ENCODE peak calls at places on chromosomes 12 and 14, in six cellular contexts. M is pancreas; A is CD4-positive, alpha-beta memory T cell; Q is neural progenitor cell; H is ovary; T is lower lobe of right lung. N is an unnamed sample.

GRCh38 chr14:65255583-65256443 is 153.5 kb upstream of the MAX start:
- DNase-seq in M (peak; percentile 40), A (no peak), Q (peak; percentile 63), H (no peak), T (peak; percentile 67), N (no peak)

GRCh38 chr12:94172031-94172430 is 23.7 kb downstream of the PLXNC1 start:
- DNase-seq in M (no peak), A (no peak), Q (peak; percentile 70), H (no peak), T (no peak), N (no peak)

GRCh38 chr14:89908712-89909450 is 45.6 kb downstream of the EFCAB11 start:
- DNase-seq in M (no peak), A (no peak), Q (no peak), H (no peak), T (no peak), N (no peak)

GRCh38 chr12:94818970-94819369 is 168.6 kb upstream of the TMCC3 start:
- DNase-seq in M (no peak), A (no peak), Q (no peak), H (no peak), T (no peak), N (no peak)

GRCh38 chr14:63345826-63346225 is 27.1 kb upstream of the GPHB5 start:
- DNase-seq in M (no peak), A (no peak), Q (no peak), H (no peak), T (no peak), N (no peak)

GRCh38 chr12:9943244-9943643 is 11.1 kb upstream of the CLEC2A start:
- DNase-seq in M (no peak), A (no peak), Q (no peak), H (no peak), T (peak; percentile 42), N (peak; percentile 56)

GRCh38 chr12:16593546-16593945 is 12.4 kb downstream of the LMO3 start:
- DNase-seq in M (no peak), A (no peak), Q (no peak), H (no peak), T (no peak), N (no peak)

GRCh38 chr14:47259796-47260195 is 415.6 kb downstream of the MDGA2 start:
- DNase-seq in M (no peak), A (no peak), Q (no peak), H (no peak), T (no peak), N (no peak)

GRCh38 chr14:53295985-53296582 is 143.0 kb upstream of the DDHD1 start:
- DNase-seq in M (no peak), A (peak; percentile 37), Q (peak; percentile 57), H (no peak), T (no peak), N (peak; percentile 19)

GRCh38 chr12:79187032-79187431 is 322.5 kb downstream of the SYT1 start:
- DNase-seq in M (no peak), A (no peak), Q (no peak), H (no peak), T (no peak), N (no peak)

GRCh38 chr12:111227476-111228420 is 141.1 kb downstream of the PHETA1 start:
- DNase-seq in M (no peak), A (no peak), Q (no peak), H (no peak), T (no peak), N (no peak)

GRCh38 chr14:99271951-99272668 is at the start of gene BCL11B:
- DNase-seq in M (peak; percentile 25), A (peak; percentile 87), Q (peak; percentile 71), H (peak; percentile 58), T (peak; percentile 72), N (peak; percentile 76)

GRCh38 chr14:94995551-94995950 is 161.8 kb downstream of the DICER1 start:
- DNase-seq in M (no peak), A (no peak), Q (no peak), H (no peak), T (no peak), N (no peak)

GRCh38 chr14:76011959-76012802 is 26.6 kb downstream of the IFT43 start:
- DNase-seq in M (no peak), A (no peak), Q (peak; percentile 3), H (peak; percentile 61), T (no peak), N (no peak)

GRCh38 chr12:113231275-113232231 is 10.3 kb downstream of the TPCN1 start:
- DNase-seq in M (peak; percentile 54), A (no peak), Q (no peak), H (no peak), T (no peak), N (no peak)

GRCh38 chr12:12228402-12228801 is 38.4 kb downstream of the LRP6 start:
- DNase-seq in M (no peak), A (no peak), Q (peak; percentile 43), H (no peak), T (no peak), N (no peak)

GRCh38 chr12:71787574-71787973 is 32.9 kb downstream of the RAB21 start:
- DNase-seq in M (no peak), A (no peak), Q (no peak), H (no peak), T (no peak), N (no peak)

GRCh38 chr14:63671987-63672386 is 30.3 kb upstream of the WDR89 start:
- DNase-seq in M (no peak), A (no peak), Q (no peak), H (no peak), T (no peak), N (no peak)

GRCh38 chr12:77097846-77098245 is 32.5 kb upstream of the E2F7 start:
- DNase-seq in M (no peak), A (no peak), Q (no peak), H (no peak), T (no peak), N (no peak)

GRCh38 chr14:55382483-55382882 is 29.1 kb downstream of the ATG14 start:
- DNase-seq in M (no peak), A (no peak), Q (no peak), H (no peak), T (no peak), N (no peak)

GRCh38 chr14:92473947-92474535 is 39.5 kb upstream of the RIN3 start:
- DNase-seq in M (no peak), A (no peak), Q (no peak), H (no peak), T (no peak), N (no peak)

GRCh38 chr14:59332727-59333126 is 132.5 kb downstream of the GPR135 start:
- DNase-seq in M (no peak), A (no peak), Q (no peak), H (no peak), T (no peak), N (no peak)

GRCh38 chr14:68510951-68511726 is 281.7 kb downstream of the ZFP36L1 start:
- DNase-seq in M (no peak), A (no peak), Q (no peak), H (no peak), T (no peak), N (no peak)
- H3K4me1 ChIP-seq in M (peaks cover 44% of the 10 kb centered on the region), A (peaks cover 53% of the 10 kb centered on the region), Q (peaks cover 20% of the 10 kb centered on the region), H (peaks cover 31% of the 10 kb centered on the region), T (peaks cover 46% of the 10 kb centered on the region), N (peaks cover 39% of the 10 kb centered on the region)

DNA sequence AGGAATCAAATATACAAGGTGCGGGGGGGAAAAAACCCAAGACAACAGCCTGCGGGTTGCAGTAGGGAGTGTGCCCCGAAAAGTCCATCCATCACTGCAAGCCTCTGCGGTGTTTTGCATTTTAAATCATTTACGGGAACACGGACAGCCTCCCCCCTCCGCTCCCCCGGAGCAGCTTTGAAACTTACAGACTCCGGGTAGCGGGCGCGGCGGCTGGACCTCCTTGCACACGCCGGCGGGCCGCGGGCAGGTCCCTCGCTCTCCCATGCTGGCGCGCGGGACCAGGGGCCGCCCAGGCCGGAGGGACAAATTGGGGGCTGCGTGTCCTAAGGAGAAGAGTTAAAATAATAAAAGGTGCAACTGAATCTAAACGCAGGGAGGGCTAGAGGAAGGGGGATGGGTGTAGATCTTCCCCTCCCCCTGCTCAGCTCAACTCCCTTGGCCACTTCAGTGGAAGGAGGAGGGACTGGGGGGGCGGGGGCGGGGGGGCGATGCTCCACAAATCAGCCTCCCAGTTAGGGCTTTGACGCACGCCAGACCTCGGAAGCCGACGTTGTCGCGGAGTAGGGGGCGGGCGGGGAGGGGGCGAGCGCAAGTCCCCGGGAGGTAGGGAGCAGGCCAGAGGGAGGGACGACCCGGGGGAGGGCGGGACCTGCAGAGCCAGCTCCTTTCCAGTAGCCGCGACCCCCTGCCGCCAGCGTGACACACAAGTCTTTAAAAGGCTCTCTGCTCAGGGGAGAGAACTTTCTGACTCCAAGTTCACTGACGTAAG is at the start of gene KCNJ8:
- DNase-seq in M (peak; percentile 86), A (no peak), Q (peak; percentile 81), H (peak; percentile 84), T (peak; percentile 83), N (no peak)
- H3K27ac ChIP-seq in M (peak within 1 kb of the TSS; percentile 93), A (no peak within 1 kb of the TSS), Q (no peak within 1 kb of the TSS), H (peak within 1 kb of the TSS; percentile 65), T (peak within 1 kb of the TSS; percentile 70), N (no peak within 1 kb of the TSS)

DNA sequence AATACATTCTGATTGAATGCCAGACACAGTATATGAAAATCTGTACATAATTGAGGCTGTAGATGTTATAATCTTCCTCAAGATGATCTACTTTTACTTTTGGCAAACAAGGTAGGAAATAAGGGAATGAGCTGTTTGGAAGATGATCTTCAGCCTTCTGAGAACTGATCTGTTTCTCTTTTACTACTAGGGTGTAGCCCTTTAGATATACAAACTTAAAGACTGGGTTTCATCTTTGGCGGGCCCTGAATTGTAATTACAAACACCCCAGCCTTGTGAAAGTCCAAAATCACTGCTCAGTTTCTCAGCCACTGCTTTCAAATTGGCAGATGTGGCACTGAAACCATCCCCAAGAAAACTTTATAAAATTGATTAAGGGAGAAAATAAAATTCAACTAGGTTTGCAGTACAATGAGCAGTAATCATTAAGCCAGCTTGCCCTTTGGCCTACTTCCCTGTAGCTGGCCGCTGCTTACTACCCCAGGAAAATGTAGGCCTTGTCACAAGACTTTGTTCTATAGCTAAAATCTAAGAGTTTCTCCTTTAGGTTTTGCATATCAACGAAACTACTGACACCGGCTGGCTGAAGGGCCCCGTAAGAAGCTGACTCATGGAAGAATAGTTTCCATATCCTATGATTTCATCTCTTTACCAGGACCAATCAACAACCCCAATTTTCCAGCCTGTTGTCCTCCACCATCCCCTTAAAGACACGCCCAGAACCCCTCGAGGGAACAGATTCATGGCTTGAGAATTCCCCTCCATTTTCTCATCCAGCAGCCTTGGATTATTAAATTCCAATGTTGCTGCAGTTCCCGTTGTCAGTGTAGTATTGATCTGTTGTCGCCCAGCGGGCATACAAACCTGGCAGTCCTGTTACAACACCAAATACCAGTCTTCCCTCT is 210.8 kb downstream of the PCNX1 start:
- DNase-seq in M (no peak), A (no peak), Q (no peak), H (no peak), T (no peak), N (no peak)
- H3K4me3 ChIP-seq in M (no peak overlapping the region), A (no peak overlapping the region), Q (no peak overlapping the region), H (no peak overlapping the region), T (no peak overlapping the region), N (no peak overlapping the region)

DNA sequence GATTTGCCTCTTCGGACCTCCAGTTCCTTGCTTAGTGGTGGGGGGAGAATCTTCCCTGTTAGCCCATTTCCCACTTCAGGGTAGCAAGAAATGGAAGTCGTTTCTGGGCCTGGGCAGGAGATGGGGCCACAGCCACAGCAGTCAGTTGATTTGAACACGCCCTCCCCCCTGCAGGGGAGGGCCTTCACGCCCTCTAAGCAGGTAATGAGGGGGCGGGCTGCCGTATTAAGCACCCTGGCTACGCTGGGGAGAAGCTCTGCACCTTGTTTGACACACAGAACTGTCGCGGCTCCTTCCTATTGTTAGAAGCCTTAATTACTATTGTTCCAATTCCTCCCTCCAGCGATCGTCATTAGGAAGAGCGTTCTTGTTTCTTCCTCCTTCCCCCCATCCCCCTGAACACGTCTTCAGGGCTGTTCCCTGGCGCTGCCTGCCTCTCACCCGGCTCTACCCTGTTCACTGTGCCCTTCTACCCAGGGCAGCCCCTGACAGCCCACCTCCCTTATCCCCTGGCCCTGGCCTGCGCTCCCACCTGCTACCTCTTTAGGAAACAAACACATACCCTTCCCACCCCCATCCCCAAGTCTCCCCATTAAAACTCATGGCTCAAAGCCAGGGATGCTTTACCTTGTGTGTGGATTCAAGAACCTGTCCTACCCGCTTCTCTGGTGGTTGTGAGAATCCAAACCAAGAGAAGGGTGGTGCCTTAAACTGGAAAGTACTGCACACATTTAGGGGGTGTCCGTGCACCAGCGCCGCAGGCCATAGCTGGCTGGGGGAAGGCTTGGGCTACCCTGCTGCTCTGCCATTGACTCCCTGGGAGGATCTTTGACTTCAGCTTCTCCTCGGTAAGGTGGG is 137.6 kb downstream of the TSPAN9 start:
- DNase-seq in M (no peak), A (no peak), Q (peak; percentile 85), H (no peak), T (no peak), N (no peak)
- H3K4me1 ChIP-seq in M (no peaks in the 10 kb centered on the region), A (no peaks in the 10 kb centered on the region), Q (peaks cover 29% of the 10 kb centered on the region), H (peaks cover 10% of the 10 kb centered on the region), T (peaks cover 29% of the 10 kb centered on the region), N (no peaks in the 10 kb centered on the region)

N was measured in CD8-positive, alpha-beta memory T cell.